ENCODE peak calls at places on chromosome 10, in nine cellular contexts. T, F, H, X, Z, Q, K, D and W are unnamed samples. For H3K9me3, the result is how much of the 10 kb centered on the place peaks cover.

GRCh38 chr10:3668961-3669330 is 116.1 kb downstream of the KLF6 start:
- DNase-seq in H (no peak), T (no peak), Z (no peak), F (no peak), D (no peak), K (no peak), X (no peak), Q (no peak), W (no peak)

GRCh38 chr10:79018591-79019011 is 50.2 kb upstream of the ZMIZ1 start:
- DNase-seq in F (no peak), T (no peak), Z (no peak), X (peak), D (no peak), H (no peak), Q (peak), K (no peak), W (no peak)

GRCh38 chr10:72645263-72645858 is 19.5 kb upstream of the MICU1 start:
- DNase-seq in X (no peak), Q (no peak), Z (no peak), F (no peak), D (no peak), K (no peak), T (no peak), H (no peak), W (no peak)

GRCh38 chr10:96608815-96609214 is 22.0 kb upstream of the TM9SF3 start:
- DNase-seq in T (no peak), Z (no peak), X (no peak), H (no peak), K (no peak), D (no peak), F (no peak), Q (no peak), W (no peak)

GRCh38 chr10:11573497-11573896 is 38.0 kb downstream of the USP6NL start:
- DNase-seq in D (no peak), X (no peak), H (no peak), T (no peak), K (no peak), Q (peak), F (no peak), Z (no peak), W (no peak)

GRCh38 chr10:97025613-97026242 is 160.0 kb downstream of the SLIT1 start:
- DNase-seq in D (peak), Q (peak), Z (peak), T (no peak), K (no peak), H (no peak), X (peak), F (peak), W (peak)

GRCh38 chr10:79449181-79450146 is 4.0 kb upstream of the ZCCHC24 start:
- DNase-seq in K (no peak), D (no peak), Z (no peak), H (no peak), Q (no peak), T (no peak), X (no peak), F (no peak), W (no peak)

GRCh38 chr10:43204394-43204942 is 62.4 kb downstream of the RASGEF1A start:
- DNase-seq in F (no peak), Q (no peak), K (no peak), Z (no peak), X (peak), T (no peak), D (no peak), H (no peak), W (no peak)

GRCh38 chr10:113735913-113736312 is 15.6 kb upstream of the PLEKHS1 start:
- DNase-seq in T (no peak), K (peak), F (no peak), Q (peak), Z (no peak), H (no peak), X (no peak), D (no peak), W (no peak)

GRCh38 chr10:49616421-49617230 is 2.8 kb downstream of the CHAT start:
- DNase-seq in Q (no peak), K (no peak), F (no peak), H (no peak), T (no peak), D (no peak), Z (no peak), X (no peak), W (no peak)

GRCh38 chr10:100654835-100655759 is 90.3 kb upstream of the PAX2 start:
- DNase-seq in T (no peak), X (no peak), K (no peak), F (no peak), Q (no peak), D (no peak), Z (no peak), H (no peak), W (no peak)

GRCh38 chr10:91689731-91690168 is 56.9 kb upstream of the PPP1R3C start:
- DNase-seq in Q (peak), D (no peak), K (no peak), F (no peak), H (no peak), X (no peak), T (no peak), Z (peak), W (no peak)

GRCh38 chr10:102595914-102596313 is 48.4 kb upstream of the TRIM8 start:
- DNase-seq in Z (no peak), D (no peak), F (no peak), X (no peak), K (no peak), H (no peak), Q (no peak), T (no peak), W (no peak)

GRCh38 chr10:72061930-72062329 is 26.4 kb downstream of the SPOCK2 start:
- DNase-seq in T (no peak), Q (no peak), H (no peak), K (no peak), F (no peak), Z (no peak), D (no peak), X (no peak), W (no peak)

GRCh38 chr10:91613411-91614253 is 19.2 kb downstream of the PPP1R3C start:
- DNase-seq in D (no peak), H (no peak), X (peak), T (no peak), Z (no peak), K (peak), Q (peak), F (no peak), W (no peak)

GRCh38 chr10:19775286-19775685 is 40.9 kb upstream of the PLXDC2 start:
- DNase-seq in H (no peak), D (no peak), F (no peak), X (no peak), T (no peak), Q (no peak), K (no peak), Z (no peak), W (no peak)

GRCh38 chr10:100889546-100889945 is 23.2 kb upstream of the SLF2 start:
- DNase-seq in D (no peak), F (no peak), T (no peak), Z (no peak), H (no peak), Q (no peak), X (no peak), K (no peak), W (no peak)

GRCh38 chr10:35505241-35505873 is 99.8 kb upstream of the GJD4 start:
- DNase-seq in F (no peak), K (no peak), Q (no peak), H (no peak), Z (no peak), D (no peak), X (no peak), T (no peak), W (no peak)

GRCh38 chr10:70779088-70779487 is 6.1 kb downstream of the TBATA start:
- DNase-seq in K (no peak), X (no peak), Q (no peak), Z (no peak), T (no peak), F (no peak), H (no peak), D (no peak), W (no peak)

GRCh38 chr10:33116293-33116697 is 158.3 kb upstream of the ITGB1 start:
- DNase-seq in Q (peak), Z (peak), F (no peak), T (no peak), X (peak), K (peak), H (no peak), D (peak), W (no peak)

GRCh38 chr10:12412671-12413368 is 63.5 kb downstream of the CAMK1D start:
- DNase-seq in X (no peak), F (no peak), K (no peak), D (no peak), Z (no peak), T (no peak), Q (no peak), H (no peak), W (no peak)

GRCh38 chr10:124211921-124212320 is 118.5 kb upstream of the CHST15 start:
- DNase-seq in T (no peak), F (no peak), K (peak), D (no peak), H (no peak), X (no peak), Z (no peak), Q (peak), W (no peak)

GRCh38 chr10:21599582-21599981 is 65.5 kb downstream of the MLLT10 start:
- DNase-seq in K (no peak), D (no peak), H (no peak), Z (no peak), F (no peak), X (no peak), T (no peak), Q (no peak), W (no peak)

GRCh38 chr10:110872984-110873569 is 1.3 kb downstream of the PDCD4 start:
- DNase-seq in D (no peak), F (no peak), X (no peak), H (no peak), Q (peak), T (no peak), Z (no peak), K (no peak), W (no peak)

GRCh38 chr10:79239275-79239779 is 107.9 kb upstream of the PPIF start:
- DNase-seq in Z (no peak), X (no peak), F (no peak), D (no peak), Q (peak), H (no peak), K (peak), T (no peak), W (no peak)

GRCh38 chr10:46524471-46525176 is 31.8 kb downstream of the GPRIN2 start:
- DNase-seq in H (no peak), K (peak), T (no peak), Q (peak), Z (no peak), D (no peak), F (peak), X (peak), W (no peak)
- H3K9me3 ChIP-seq in H (under half), K (under half), T (under half), Q (under half), Z (under half), D (under half), F (under half), X (under half), W (under half)

GRCh38 chr10:126948355-126949160 is 43.3 kb downstream of the DOCK1 start:
- DNase-seq in T (no peak), F (no peak), Q (no peak), H (no peak), X (no peak), Z (no peak), K (no peak), D (no peak), W (no peak)
- H3K9me3 ChIP-seq in T (under half), F (under half), Q (under half), H (under half), X (under half), Z (under half), K (under half), D (under half), W (under half)

DNA sequence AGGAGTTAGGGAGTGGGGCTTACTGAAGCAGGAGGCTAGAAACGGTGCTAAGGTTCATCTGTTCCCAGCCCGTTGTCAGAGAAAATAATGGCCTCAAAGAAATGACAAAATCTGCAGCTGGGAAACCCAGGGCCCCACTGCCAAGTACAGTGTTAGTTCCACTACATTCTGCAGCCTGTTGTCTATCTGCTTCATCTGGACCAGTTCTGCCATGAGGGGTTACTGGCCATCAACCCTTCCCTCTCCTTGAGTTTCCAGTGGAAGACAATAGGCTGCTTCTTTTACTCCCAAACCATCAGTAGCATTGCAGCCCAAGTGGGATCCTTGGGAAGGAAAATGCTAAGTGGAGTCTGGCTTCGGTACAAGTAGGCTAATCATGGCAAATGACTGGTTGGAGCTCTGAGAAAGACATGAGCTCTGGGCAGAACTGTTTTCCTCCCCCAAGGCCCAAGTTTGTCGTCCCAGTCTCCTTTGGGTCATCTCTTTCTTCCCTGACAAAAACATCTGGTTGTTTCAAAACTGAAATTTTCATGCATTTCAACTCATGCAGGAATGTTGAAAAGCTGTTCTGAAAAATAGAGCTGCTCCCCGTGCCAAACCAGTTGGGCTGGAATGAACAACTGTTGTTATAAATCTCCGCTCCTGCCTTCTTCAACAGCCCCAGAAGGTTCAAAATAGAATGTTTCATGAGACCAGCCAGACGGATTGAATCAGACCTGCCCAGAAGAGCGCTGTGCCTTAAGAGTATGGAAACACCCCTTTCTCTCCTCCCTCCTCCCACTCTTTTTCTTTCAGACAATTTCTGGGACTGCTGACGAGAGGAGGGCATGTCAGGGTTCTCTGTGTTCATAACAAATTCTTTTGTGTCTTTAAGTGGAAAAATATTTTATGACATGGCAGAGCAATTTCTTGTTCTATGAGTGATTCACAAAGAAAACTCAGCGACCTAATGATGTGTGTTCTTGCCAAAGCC is 116.6 kb downstream of the RAB18 start:
- DNase-seq in K (no peak), T (no peak), X (peak), H (no peak), F (no peak), D (no peak), Z (no peak), Q (peak), W (no peak)
- H3K9me3 ChIP-seq in K (under half), T (under half), X (under half), H (under half), F (under half), D (under half), Z (under half), Q (under half), W (under half)

GRCh38 chr10:130283234-130283574 is 147.0 kb downstream of the GLRX3 start:
- DNase-seq in T (no peak), X (no peak), Q (no peak), H (no peak), K (no peak), Z (no peak), F (no peak), D (no peak), W (no peak)

GRCh38 chr10:130282492-130283233 is 146.5 kb downstream of the GLRX3 start:
- DNase-seq in K (no peak), Z (no peak), T (no peak), H (no peak), Q (no peak), F (no peak), X (no peak), D (no peak), W (no peak)
- H3K9me3 ChIP-seq in K (under half), Z (half or more), T (half or more), H (half or more), Q (under half), F (half or more), X (under half), D (under half), W (under half)